ENCODE peak calls at places on chromosomes 7 and 10, in seven cellular contexts. G, Y, H, T, W, D and L are unnamed samples.
A peak's percentile ranks its signal among the peaks of the same experiment; 100 is the strongest.

GRCh38 chr10:117399341-117400196 is 24.3 kb upstream of the PDZD8 start:
- DNase-seq in H (no peak), W (no peak), G (no peak), Y (no peak), T (no peak), D (peak; percentile 39), L (no peak)

GRCh38 chr10:131901181-131901829 is 497 bp downstream of the PPP2R2D start:
- DNase-seq in Y (peak; percentile 45), D (peak; percentile 22), G (peak; percentile 46), W (peak; percentile 71), T (no peak), H (peak; percentile 24), L (no peak)

GRCh38 chr7:47330561-47331178 is 251.2 kb downstream of the TNS3 start:
- DNase-seq in W (no peak), G (no peak), D (no peak), Y (no peak), H (no peak), T (no peak), L (no peak)

GRCh38 chr7:123809471-123809870 is 35.5 kb upstream of the HYAL4 start:
- DNase-seq in T (no peak), H (no peak), W (no peak), G (no peak), D (no peak), Y (no peak), L (no peak)

GRCh38 chr7:148882192-148882591 is 1.9 kb downstream of the EZH2 start:
- DNase-seq in W (no peak), G (no peak), H (no peak), D (no peak), Y (no peak), T (no peak), L (no peak)

GRCh38 chr7:28666144-28666543 is 253.8 kb downstream of the CREB5 start:
- DNase-seq in T (no peak), G (no peak), D (no peak), Y (no peak), W (no peak), H (peak; percentile 90), L (peak; percentile 47)

GRCh38 chr7:7895754-7896153 is 72.8 kb upstream of the GLCCI1 start:
- DNase-seq in D (no peak), G (no peak), Y (no peak), H (no peak), W (no peak), T (peak; percentile 49), L (no peak)

GRCh38 chr10:71289421-71290130 is 29.5 kb upstream of the SLC29A3 start:
- DNase-seq in D (no peak), W (no peak), H (peak; percentile 57), Y (peak; percentile 33), G (no peak), T (no peak), L (peak; percentile 22)

GRCh38 chr7:28732037-28732869 is 225.9 kb downstream of the TRIL start:
- DNase-seq in G (no peak), D (no peak), H (peak; percentile 36), T (no peak), Y (no peak), W (no peak), L (no peak)

GRCh38 chr10:106226831-106227230 is 937.7 kb downstream of the SORCS1 start:
- DNase-seq in D (no peak), H (no peak), Y (no peak), W (no peak), G (no peak), T (no peak), L (no peak)

GRCh38 chr10:51523440-51523839 is 176.0 kb downstream of the CSTF2T start:
- DNase-seq in W (no peak), Y (no peak), G (no peak), T (no peak), H (no peak), D (no peak), L (no peak)

GRCh38 chr7:100366411-100367250 is 6.7 kb upstream of the PILRA start:
- DNase-seq in H (no peak), D (no peak), G (peak; percentile 61), Y (peak; percentile 42), W (no peak), T (no peak), L (no peak)

GRCh38 chr7:88546808-88547207 is 212.7 kb upstream of the ZNF804B start:
- DNase-seq in Y (peak; percentile 70), T (no peak), H (peak; percentile 4), D (peak; percentile 18), W (no peak), G (peak; percentile 19), L (peak; percentile 17)

GRCh38 chr10:73818402-73818801 is 7.0 kb upstream of the NDST2 start:
- DNase-seq in Y (no peak), D (no peak), G (no peak), T (no peak), W (no peak), H (no peak), L (no peak)